ENCODE peak calls at places on chromosomes 3 and 15, in seven cellular contexts. One of them, this sample, is unnamed. For H3K4me1, the result is how much of the 10 kb centered on the place peaks cover.

GRCh38 chr3:64097920-64098319 is 74.6 kb upstream of the PSMD6 start:
- DNase-seq in adrenal gland: no peak
- DNase-seq in right lobe of liver: no peak
- DNase-seq in endodermal cell: no peak
- DNase-seq in SK-N-SH: no peak
- DNase-seq in suprapubic skin: no peak
- DNase-seq in psoas muscle: no peak
- DNase-seq in this sample: no peak

GRCh38 chr3:66812741-66813140 is 185.4 kb upstream of the KBTBD8 start:
- DNase-seq in adrenal gland: no peak
- DNase-seq in SK-N-SH: no peak
- DNase-seq in right lobe of liver: no peak
- DNase-seq in endodermal cell: no peak
- DNase-seq in psoas muscle: no peak
- DNase-seq in suprapubic skin: no peak
- DNase-seq in this sample: no peak

GRCh38 chr3:46163551-46163981 is 44.5 kb downstream of the CCR1 start:
- DNase-seq in adrenal gland: no peak
- DNase-seq in suprapubic skin: no peak
- DNase-seq in right lobe of liver: no peak
- DNase-seq in SK-N-SH: no peak
- DNase-seq in endodermal cell: peak
- DNase-seq in psoas muscle: no peak
- DNase-seq in this sample: peak

GRCh38 chr3:45597166-45597565 is 2.6 kb downstream of the LIMD1 start:
- DNase-seq in psoas muscle: peak
- DNase-seq in SK-N-SH: no peak
- DNase-seq in adrenal gland: no peak
- DNase-seq in endodermal cell: no peak
- DNase-seq in suprapubic skin: no peak
- DNase-seq in right lobe of liver: peak
- DNase-seq in this sample: no peak

GRCh38 chr3:48077835-48078234 is 61.6 kb upstream of the MAP4 start:
- DNase-seq in SK-N-SH: no peak
- DNase-seq in endodermal cell: no peak
- DNase-seq in suprapubic skin: no peak
- DNase-seq in right lobe of liver: no peak
- DNase-seq in psoas muscle: no peak
- DNase-seq in adrenal gland: no peak
- DNase-seq in this sample: no peak

GRCh38 chr3:58217209-58217811 is 6.5 kb upstream of the DNASE1L3 start:
- DNase-seq in endodermal cell: peak
- DNase-seq in SK-N-SH: peak
- DNase-seq in right lobe of liver: peak
- DNase-seq in adrenal gland: peak
- DNase-seq in psoas muscle: peak
- DNase-seq in suprapubic skin: peak
- DNase-seq in this sample: peak

GRCh38 chr15:67413770-67414429 is 107.0 kb upstream of the C15orf61 start:
- DNase-seq in right lobe of liver: no peak
- DNase-seq in psoas muscle: no peak
- DNase-seq in SK-N-SH: no peak
- DNase-seq in suprapubic skin: no peak
- DNase-seq in endodermal cell: no peak
- DNase-seq in adrenal gland: no peak
- DNase-seq in this sample: peak

GRCh38 chr3:129824926-129825541 is 68.5 kb downstream of the TMCC1 start:
- DNase-seq in psoas muscle: no peak
- DNase-seq in adrenal gland: no peak
- DNase-seq in suprapubic skin: no peak
- DNase-seq in SK-N-SH: peak
- DNase-seq in endodermal cell: peak
- DNase-seq in right lobe of liver: no peak
- DNase-seq in this sample: peak

GRCh38 chr3:139642981-139643380 is 34.8 kb downstream of the NMNAT3 start:
- DNase-seq in endodermal cell: no peak
- DNase-seq in adrenal gland: no peak
- DNase-seq in suprapubic skin: no peak
- DNase-seq in psoas muscle: no peak
- DNase-seq in right lobe of liver: no peak
- DNase-seq in SK-N-SH: no peak
- DNase-seq in this sample: no peak

GRCh38 chr3:157290761-157291160 is 130.8 kb upstream of the CCNL1 start:
- DNase-seq in right lobe of liver: no peak
- DNase-seq in SK-N-SH: no peak
- DNase-seq in adrenal gland: no peak
- DNase-seq in psoas muscle: no peak
- DNase-seq in suprapubic skin: no peak
- DNase-seq in endodermal cell: no peak
- DNase-seq in this sample: peak

GRCh38 chr3:196486263-196486662 is 17.3 kb downstream of the RNF168 start:
- DNase-seq in SK-N-SH: no peak
- DNase-seq in psoas muscle: no peak
- DNase-seq in adrenal gland: no peak
- DNase-seq in suprapubic skin: no peak
- DNase-seq in endodermal cell: peak
- DNase-seq in right lobe of liver: peak
- DNase-seq in this sample: no peak

GRCh38 chr15:33584797-33585196 is 274.0 kb downstream of the RYR3 start:
- DNase-seq in endodermal cell: no peak
- DNase-seq in psoas muscle: no peak
- DNase-seq in SK-N-SH: no peak
- DNase-seq in adrenal gland: peak
- DNase-seq in suprapubic skin: no peak
- DNase-seq in right lobe of liver: no peak
- DNase-seq in this sample: no peak

GRCh38 chr15:74807302-74807701 is 5.3 kb upstream of the LMAN1L start:
- DNase-seq in endodermal cell: no peak
- DNase-seq in right lobe of liver: no peak
- DNase-seq in adrenal gland: no peak
- DNase-seq in psoas muscle: no peak
- DNase-seq in SK-N-SH: no peak
- DNase-seq in suprapubic skin: no peak
- DNase-seq in this sample: no peak

GRCh38 chr3:38015984-38016383 is 13.5 kb downstream of the PLCD1 start:
- DNase-seq in suprapubic skin: no peak
- DNase-seq in SK-N-SH: no peak
- DNase-seq in endodermal cell: no peak
- DNase-seq in psoas muscle: no peak
- DNase-seq in right lobe of liver: no peak
- DNase-seq in adrenal gland: no peak
- DNase-seq in this sample: no peak

GRCh38 chr15:99536422-99537033 is 29.3 kb upstream of the MEF2A start:
- DNase-seq in right lobe of liver: no peak
- DNase-seq in psoas muscle: peak
- DNase-seq in endodermal cell: no peak
- DNase-seq in adrenal gland: peak
- DNase-seq in suprapubic skin: peak
- DNase-seq in SK-N-SH: no peak
- DNase-seq in this sample: no peak

GRCh38 chr3:127273196-127273595 is 14.7 kb downstream of the PRR20G start:
- DNase-seq in psoas muscle: no peak
- DNase-seq in suprapubic skin: no peak
- DNase-seq in endodermal cell: no peak
- DNase-seq in SK-N-SH: no peak
- DNase-seq in adrenal gland: no peak
- DNase-seq in right lobe of liver: no peak
- DNase-seq in this sample: no peak
- H3K4me3 ChIP-seq in psoas muscle: no peak
- H3K4me3 ChIP-seq in suprapubic skin: no peak
- H3K4me3 ChIP-seq in endodermal cell: no peak
- H3K4me3 ChIP-seq in SK-N-SH: no peak
- H3K4me3 ChIP-seq in adrenal gland: no peak
- H3K4me3 ChIP-seq in right lobe of liver: no peak
- H3K4me3 ChIP-seq in this sample: no peak

GRCh38 chr15:31338318-31338878 is 11.8 kb downstream of the KLF13 start:
- DNase-seq in psoas muscle: no peak
- DNase-seq in SK-N-SH: no peak
- DNase-seq in suprapubic skin: peak
- DNase-seq in right lobe of liver: no peak
- DNase-seq in adrenal gland: no peak
- DNase-seq in endodermal cell: no peak
- DNase-seq in this sample: no peak
- H3K4me1 ChIP-seq in psoas muscle: half or more
- H3K4me1 ChIP-seq in SK-N-SH: under half
- H3K4me1 ChIP-seq in suprapubic skin: half or more
- H3K4me1 ChIP-seq in right lobe of liver: half or more
- H3K4me1 ChIP-seq in adrenal gland: half or more
- H3K4me1 ChIP-seq in endodermal cell: under half
- H3K4me1 ChIP-seq in this sample: under half

DNA sequence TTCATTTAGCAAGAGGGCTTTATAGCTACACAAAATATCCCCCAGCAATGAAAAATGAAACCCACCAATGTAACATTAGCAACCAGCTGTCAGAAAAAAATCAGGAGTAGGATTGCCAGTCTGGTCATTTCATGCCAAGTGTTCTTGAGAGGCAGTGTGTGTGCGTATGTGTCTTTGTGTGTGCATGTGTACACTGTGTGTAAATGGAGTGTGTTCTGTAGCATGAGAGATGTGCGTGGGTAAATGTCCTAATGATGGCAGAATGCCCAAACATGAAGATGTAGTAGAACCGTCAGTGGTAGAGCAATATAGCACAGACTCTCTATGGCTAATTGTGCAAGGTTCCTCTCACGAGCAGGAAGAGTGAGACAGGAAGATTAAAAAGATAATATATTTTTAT is 1038.9 kb downstream of the IGSF11 start:
- DNase-seq in psoas muscle: no peak
- DNase-seq in suprapubic skin: no peak
- DNase-seq in SK-N-SH: peak
- DNase-seq in right lobe of liver: no peak
- DNase-seq in adrenal gland: no peak
- DNase-seq in endodermal cell: no peak
- DNase-seq in this sample: no peak
- H3K4me3 ChIP-seq in psoas muscle: no peak
- H3K4me3 ChIP-seq in suprapubic skin: peak
- H3K4me3 ChIP-seq in SK-N-SH: peak
- H3K4me3 ChIP-seq in right lobe of liver: no peak
- H3K4me3 ChIP-seq in adrenal gland: no peak
- H3K4me3 ChIP-seq in endodermal cell: no peak
- H3K4me3 ChIP-seq in this sample: no peak

GRCh38 chr15:76460347-76460746 is 123.8 kb downstream of the ISL2 start:
- DNase-seq in suprapubic skin: no peak
- DNase-seq in right lobe of liver: no peak
- DNase-seq in adrenal gland: no peak
- DNase-seq in SK-N-SH: no peak
- DNase-seq in psoas muscle: no peak
- DNase-seq in endodermal cell: no peak
- DNase-seq in this sample: no peak
- H3K4me1 ChIP-seq in suprapubic skin: under half
- H3K4me1 ChIP-seq in right lobe of liver: under half
- H3K4me1 ChIP-seq in adrenal gland: under half
- H3K4me1 ChIP-seq in SK-N-SH: under half
- H3K4me1 ChIP-seq in psoas muscle: under half
- H3K4me1 ChIP-seq in endodermal cell: under half
- H3K4me1 ChIP-seq in this sample: under half

DNA sequence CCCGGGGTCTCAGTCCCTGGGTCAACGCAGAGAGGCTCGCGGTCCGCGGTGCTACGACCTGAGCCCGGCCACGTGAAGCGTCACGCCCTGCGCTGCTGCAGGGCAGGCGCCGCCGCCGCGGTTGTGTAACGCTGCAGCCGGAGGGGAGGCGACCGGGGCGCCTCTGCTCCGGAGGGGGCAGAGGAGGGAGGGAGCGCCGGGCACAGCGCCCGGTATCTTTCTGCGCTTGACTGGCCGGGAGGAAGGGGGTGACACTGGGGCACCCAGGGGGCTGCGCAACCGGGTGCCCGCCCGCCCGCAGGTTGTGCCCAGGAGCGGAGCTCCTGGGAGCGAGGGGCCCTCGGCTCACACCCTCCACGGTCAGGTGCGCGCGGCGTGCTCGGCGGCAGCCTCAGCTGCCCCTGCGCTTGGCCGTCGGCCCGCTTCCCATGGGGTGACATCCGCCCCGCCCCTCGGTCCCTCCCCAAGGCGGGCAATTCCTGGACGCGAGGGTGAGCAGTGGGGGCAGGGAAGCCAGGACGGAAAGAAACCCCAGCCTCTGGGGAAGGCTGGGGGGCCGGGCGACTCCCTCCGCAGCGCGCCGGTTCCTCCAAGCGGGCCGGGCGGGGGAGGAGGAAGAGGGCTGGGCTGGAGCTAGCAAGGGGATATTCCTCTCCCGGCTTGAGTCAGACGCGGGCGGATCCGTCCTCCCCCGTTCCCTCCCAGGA is 825 bp upstream of the BHLHE40 start:
- DNase-seq in SK-N-SH: peak
- DNase-seq in psoas muscle: peak
- DNase-seq in adrenal gland: peak
- DNase-seq in right lobe of liver: peak
- DNase-seq in suprapubic skin: peak
- DNase-seq in endodermal cell: no peak
- DNase-seq in this sample: peak
- H3K4me3 ChIP-seq in SK-N-SH: peak
- H3K4me3 ChIP-seq in psoas muscle: peak
- H3K4me3 ChIP-seq in adrenal gland: peak
- H3K4me3 ChIP-seq in right lobe of liver: peak
- H3K4me3 ChIP-seq in suprapubic skin: peak
- H3K4me3 ChIP-seq in endodermal cell: peak
- H3K4me3 ChIP-seq in this sample: peak

GRCh38 chr3:119350114-119350513 is 55.9 kb downstream of the ARHGAP31 start:
- DNase-seq in suprapubic skin: no peak
- DNase-seq in SK-N-SH: no peak
- DNase-seq in endodermal cell: peak
- DNase-seq in psoas muscle: no peak
- DNase-seq in right lobe of liver: peak
- DNase-seq in adrenal gland: no peak
- DNase-seq in this sample: no peak
- H3K4me1 ChIP-seq in suprapubic skin: under half
- H3K4me1 ChIP-seq in SK-N-SH: under half
- H3K4me1 ChIP-seq in endodermal cell: under half
- H3K4me1 ChIP-seq in psoas muscle: under half
- H3K4me1 ChIP-seq in right lobe of liver: under half
- H3K4me1 ChIP-seq in adrenal gland: under half
- H3K4me1 ChIP-seq in this sample: under half

DNA sequence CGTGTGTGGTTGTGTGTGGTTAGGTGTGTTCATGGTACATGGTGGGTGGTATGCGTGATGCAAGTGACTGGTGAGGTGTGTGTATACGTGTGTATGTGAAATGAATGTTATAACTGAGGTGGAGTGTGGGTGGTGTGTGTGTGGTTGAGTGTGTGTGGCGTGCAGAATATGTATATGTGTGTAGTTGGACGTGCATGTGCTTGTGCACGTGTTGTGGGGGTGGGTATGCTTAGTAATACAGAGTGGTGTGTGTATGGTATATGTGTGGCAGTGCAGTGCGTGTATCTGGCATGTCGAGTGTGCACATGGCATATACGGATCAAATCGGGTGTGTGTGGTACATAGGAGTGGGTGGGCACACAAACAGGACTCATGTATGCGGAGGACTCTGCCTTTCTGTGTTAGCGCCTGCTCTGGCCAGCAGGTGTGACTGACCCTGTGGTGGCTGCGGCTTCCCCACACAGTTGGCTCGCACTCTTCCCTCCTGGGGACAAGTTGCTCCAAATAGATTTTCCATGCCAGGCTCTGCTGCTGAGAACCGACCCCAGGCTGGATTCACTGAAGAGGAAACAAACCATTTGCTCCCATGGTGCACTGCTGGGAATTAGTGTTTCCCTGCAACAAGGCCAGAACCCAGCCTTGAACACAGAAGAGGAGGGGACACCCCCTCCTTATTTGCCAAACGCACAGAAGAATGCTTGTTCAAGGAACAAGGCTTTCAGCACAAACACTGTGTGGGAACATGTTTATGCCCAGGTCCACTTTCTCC is 1.2 kb upstream of the C3orf70 start:
- DNase-seq in psoas muscle: no peak
- DNase-seq in right lobe of liver: no peak
- DNase-seq in suprapubic skin: no peak
- DNase-seq in endodermal cell: peak
- DNase-seq in adrenal gland: no peak
- DNase-seq in SK-N-SH: peak
- DNase-seq in this sample: no peak
- H3K4me3 ChIP-seq in psoas muscle: peak
- H3K4me3 ChIP-seq in right lobe of liver: no peak
- H3K4me3 ChIP-seq in suprapubic skin: peak
- H3K4me3 ChIP-seq in endodermal cell: no peak
- H3K4me3 ChIP-seq in adrenal gland: no peak
- H3K4me3 ChIP-seq in SK-N-SH: no peak
- H3K4me3 ChIP-seq in this sample: peak

This sample was measured in hepatocyte.